ENCODE peak calls at places on chromosomes 11 and 22, in four cellular contexts. U is naive thymus-derived CD8-positive, alpha-beta T cell; O is activated CD4-positive, alpha-beta T cell treated with anti-CD3 and anti-CD28 coated beads, Interleukin-2, amount 50 U/mL, for 1 hour; W is endodermal cell. J is an unnamed sample.

GRCh38 chr11:1196516-1197391 is 26.1 kb upstream of the MUC5B start:
- DNase-seq in U (no peak), O (no peak), W (peak), J (no peak)

GRCh38 chr11:406796-407650 is 7.8 kb downstream of the SIGIRR start:
- DNase-seq in U (peak), O (peak), W (peak), J (peak)

GRCh38 chr22:35330258-35330861 is 30.7 kb downstream of the TOM1 start:
- DNase-seq in U (peak), O (peak), W (no peak), J (no peak)

GRCh38 chr11:134614141-134614540 is 202.1 kb upstream of the B3GAT1 start:
- DNase-seq in U (no peak), O (no peak), W (no peak), J (no peak)

GRCh38 chr11:108516125-108516524 is 17.9 kb upstream of the POGLUT3 start:
- DNase-seq in U (no peak), O (no peak), W (no peak), J (no peak)

GRCh38 chr11:48063424-48063978 is 83.1 kb downstream of the PTPRJ start:
- DNase-seq in U (no peak), O (no peak), W (no peak), J (no peak)

GRCh38 chr22:46069518-46070214 is 80.7 kb upstream of the PPARA start:
- DNase-seq in U (peak), O (peak), W (no peak), J (no peak)

GRCh38 chr22:49903322-49904039 is 14.8 kb downstream of the ALG12 start:
- DNase-seq in U (no peak), O (no peak), W (peak), J (peak)

GRCh38 chr22:39457546-39458442 is 982 bp downstream of the MGAT3 start:
- DNase-seq in U (no peak), O (no peak), W (no peak), J (peak)

GRCh38 chr11:105610796-105611361 is 1.0 kb downstream of the GRIA4 start:
- DNase-seq in U (no peak), O (no peak), W (peak), J (no peak)

J was measured in cerebellum.